ENCODE peak calls at places on chromosomes 7 and 10, in seven cellular contexts. One of them, this sample, is unnamed.

GRCh38 chr10:67607472-67607871 is 88.5 kb downstream of the CTNNA3 start:
- DNase-seq in GM18507: no peak
- DNase-seq in NCI-H1417: no peak
- DNase-seq in ELF-1: no peak
- DNase-seq in activated CD8-positive, alpha-beta T cell treated with anti-CD3 and anti-CD28 coated beads for 36 hours: peak; percentile 19
- DNase-seq in GM13976: no peak
- DNase-seq in fibroblast of lung: no peak
- DNase-seq in this sample: peak; percentile 13

GRCh38 chr7:85765698-85766298 is 578.9 kb upstream of the SEMA3D start:
- DNase-seq in GM18507: no peak
- DNase-seq in NCI-H1417: no peak
- DNase-seq in ELF-1: peak; percentile 8
- DNase-seq in activated CD8-positive, alpha-beta T cell treated with anti-CD3 and anti-CD28 coated beads for 36 hours: no peak
- DNase-seq in GM13976: no peak
- DNase-seq in fibroblast of lung: no peak
- DNase-seq in this sample: no peak

GRCh38 chr7:36945612-36946400 is 221.5 kb upstream of the AOAH start:
- DNase-seq in GM18507: no peak
- DNase-seq in NCI-H1417: peak; percentile 62
- DNase-seq in ELF-1: no peak
- DNase-seq in activated CD8-positive, alpha-beta T cell treated with anti-CD3 and anti-CD28 coated beads for 36 hours: no peak
- DNase-seq in GM13976: no peak
- DNase-seq in fibroblast of lung: no peak
- DNase-seq in this sample: no peak

GRCh38 chr10:72334196-72334831 is 20.4 kb downstream of the DNAJB12 start:
- DNase-seq in GM18507: no peak
- DNase-seq in NCI-H1417: peak; percentile 81
- DNase-seq in ELF-1: peak; percentile 84
- DNase-seq in activated CD8-positive, alpha-beta T cell treated with anti-CD3 and anti-CD28 coated beads for 36 hours: peak; percentile 42
- DNase-seq in GM13976: no peak
- DNase-seq in fibroblast of lung: peak; percentile 84
- DNase-seq in this sample: peak; percentile 50

GRCh38 chr7:27097686-27098492 is 2.1 kb upstream of the HOXA1 start:
- DNase-seq in GM18507: no peak
- DNase-seq in NCI-H1417: no peak
- DNase-seq in ELF-1: peak; percentile 69
- DNase-seq in activated CD8-positive, alpha-beta T cell treated with anti-CD3 and anti-CD28 coated beads for 36 hours: no peak
- DNase-seq in GM13976: no peak
- DNase-seq in fibroblast of lung: peak; percentile 53
- DNase-seq in this sample: peak; percentile 92

GRCh38 chr7:124765401-124766352 is at the start of gene GPR37:
- DNase-seq in GM18507: no peak
- DNase-seq in NCI-H1417: peak; percentile 55
- DNase-seq in ELF-1: peak; percentile 93
- DNase-seq in activated CD8-positive, alpha-beta T cell treated with anti-CD3 and anti-CD28 coated beads for 36 hours: peak; percentile 49
- DNase-seq in GM13976: peak; percentile 75
- DNase-seq in fibroblast of lung: peak; percentile 90
- DNase-seq in this sample: peak; percentile 90

GRCh38 chr10:124997791-124998623 is 56.1 kb downstream of the ZRANB1 start:
- DNase-seq in GM18507: no peak
- DNase-seq in NCI-H1417: no peak
- DNase-seq in ELF-1: no peak
- DNase-seq in activated CD8-positive, alpha-beta T cell treated with anti-CD3 and anti-CD28 coated beads for 36 hours: no peak
- DNase-seq in GM13976: peak; percentile 17
- DNase-seq in fibroblast of lung: no peak
- DNase-seq in this sample: peak; percentile 76

GRCh38 chr7:53306846-53307245 is 271.4 kb downstream of the POM121L12 start:
- DNase-seq in GM18507: no peak
- DNase-seq in NCI-H1417: no peak
- DNase-seq in ELF-1: no peak
- DNase-seq in activated CD8-positive, alpha-beta T cell treated with anti-CD3 and anti-CD28 coated beads for 36 hours: no peak
- DNase-seq in GM13976: no peak
- DNase-seq in fibroblast of lung: no peak
- DNase-seq in this sample: no peak

GRCh38 chr10:37225163-37225562 is 99.8 kb downstream of the ANKRD30A start:
- DNase-seq in GM18507: no peak
- DNase-seq in NCI-H1417: no peak
- DNase-seq in ELF-1: no peak
- DNase-seq in activated CD8-positive, alpha-beta T cell treated with anti-CD3 and anti-CD28 coated beads for 36 hours: no peak
- DNase-seq in GM13976: no peak
- DNase-seq in fibroblast of lung: no peak
- DNase-seq in this sample: no peak

GRCh38 chr7:768881-769504 is 41.9 kb upstream of the PRKAR1B start:
- DNase-seq in GM18507: no peak
- DNase-seq in NCI-H1417: no peak
- DNase-seq in ELF-1: peak; percentile 39
- DNase-seq in activated CD8-positive, alpha-beta T cell treated with anti-CD3 and anti-CD28 coated beads for 36 hours: peak; percentile 20
- DNase-seq in GM13976: no peak
- DNase-seq in fibroblast of lung: peak; percentile 67
- DNase-seq in this sample: peak; percentile 68

GRCh38 chr10:79311581-79312407 is 35.5 kb upstream of the PPIF start:
- DNase-seq in GM18507: no peak
- DNase-seq in NCI-H1417: no peak
- DNase-seq in ELF-1: no peak
- DNase-seq in activated CD8-positive, alpha-beta T cell treated with anti-CD3 and anti-CD28 coated beads for 36 hours: no peak
- DNase-seq in GM13976: no peak
- DNase-seq in fibroblast of lung: no peak
- DNase-seq in this sample: peak; percentile 75

GRCh38 chr7:102042016-102042656 is 224.7 kb downstream of the CUX1 start:
- DNase-seq in GM18507: no peak
- DNase-seq in NCI-H1417: no peak
- DNase-seq in ELF-1: no peak
- DNase-seq in activated CD8-positive, alpha-beta T cell treated with anti-CD3 and anti-CD28 coated beads for 36 hours: no peak
- DNase-seq in GM13976: no peak
- DNase-seq in fibroblast of lung: peak; percentile 18
- DNase-seq in this sample: peak; percentile 96

GRCh38 chr7:41183741-41184140 is 519.1 kb downstream of the INHBA start:
- DNase-seq in GM18507: no peak
- DNase-seq in NCI-H1417: no peak
- DNase-seq in ELF-1: no peak
- DNase-seq in activated CD8-positive, alpha-beta T cell treated with anti-CD3 and anti-CD28 coated beads for 36 hours: no peak
- DNase-seq in GM13976: no peak
- DNase-seq in fibroblast of lung: no peak
- DNase-seq in this sample: no peak

GRCh38 chr10:17425584-17426262 is 28.7 kb downstream of the ST8SIA6 start:
- DNase-seq in GM18507: no peak
- DNase-seq in NCI-H1417: no peak
- DNase-seq in ELF-1: no peak
- DNase-seq in activated CD8-positive, alpha-beta T cell treated with anti-CD3 and anti-CD28 coated beads for 36 hours: peak; percentile 46
- DNase-seq in GM13976: no peak
- DNase-seq in fibroblast of lung: no peak
- DNase-seq in this sample: no peak

GRCh38 chr10:69472544-69472943 is 21.3 kb downstream of the TSPAN15 start:
- DNase-seq in GM18507: no peak
- DNase-seq in NCI-H1417: no peak
- DNase-seq in ELF-1: no peak
- DNase-seq in activated CD8-positive, alpha-beta T cell treated with anti-CD3 and anti-CD28 coated beads for 36 hours: no peak
- DNase-seq in GM13976: no peak
- DNase-seq in fibroblast of lung: no peak
- DNase-seq in this sample: peak; percentile 85

GRCh38 chr10:111974325-111974724 is 209.2 kb downstream of the GPAM start:
- DNase-seq in GM18507: no peak
- DNase-seq in NCI-H1417: no peak
- DNase-seq in ELF-1: no peak
- DNase-seq in activated CD8-positive, alpha-beta T cell treated with anti-CD3 and anti-CD28 coated beads for 36 hours: no peak
- DNase-seq in GM13976: no peak
- DNase-seq in fibroblast of lung: no peak
- DNase-seq in this sample: no peak

GRCh38 chr7:5294169-5294987 is 11.6 kb downstream of the SLC29A4 start:
- DNase-seq in GM18507: no peak
- DNase-seq in NCI-H1417: no peak
- DNase-seq in ELF-1: no peak
- DNase-seq in activated CD8-positive, alpha-beta T cell treated with anti-CD3 and anti-CD28 coated beads for 36 hours: no peak
- DNase-seq in GM13976: no peak
- DNase-seq in fibroblast of lung: no peak
- DNase-seq in this sample: peak; percentile 82

GRCh38 chr7:123535517-123535916 is 1.1 kb upstream of the IQUB start:
- DNase-seq in GM18507: no peak
- DNase-seq in NCI-H1417: no peak
- DNase-seq in ELF-1: peak; percentile 13
- DNase-seq in activated CD8-positive, alpha-beta T cell treated with anti-CD3 and anti-CD28 coated beads for 36 hours: no peak
- DNase-seq in GM13976: no peak
- DNase-seq in fibroblast of lung: no peak
- DNase-seq in this sample: no peak

GRCh38 chr7:22579961-22580360 is 80.0 kb upstream of the STEAP1B start:
- DNase-seq in GM18507: no peak
- DNase-seq in NCI-H1417: no peak
- DNase-seq in ELF-1: no peak
- DNase-seq in activated CD8-positive, alpha-beta T cell treated with anti-CD3 and anti-CD28 coated beads for 36 hours: no peak
- DNase-seq in GM13976: no peak
- DNase-seq in fibroblast of lung: no peak
- DNase-seq in this sample: no peak

GRCh38 chr10:36759111-36759805 is 366.1 kb upstream of the ANKRD30A start:
- DNase-seq in GM18507: no peak
- DNase-seq in NCI-H1417: no peak
- DNase-seq in ELF-1: no peak
- DNase-seq in activated CD8-positive, alpha-beta T cell treated with anti-CD3 and anti-CD28 coated beads for 36 hours: no peak
- DNase-seq in GM13976: no peak
- DNase-seq in fibroblast of lung: peak; percentile 77
- DNase-seq in this sample: peak; percentile 93

GRCh38 chr10:25174461-25175230 is at the start of gene GPR158:
- DNase-seq in GM18507: peak; percentile 35
- DNase-seq in NCI-H1417: peak; percentile 83
- DNase-seq in ELF-1: peak; percentile 95
- DNase-seq in activated CD8-positive, alpha-beta T cell treated with anti-CD3 and anti-CD28 coated beads for 36 hours: peak; percentile 71
- DNase-seq in GM13976: peak; percentile 74
- DNase-seq in fibroblast of lung: peak; percentile 92
- DNase-seq in this sample: peak; percentile 99

GRCh38 chr7:2037805-2038635 is 194.7 kb downstream of the MAD1L1 start:
- DNase-seq in GM18507: no peak
- DNase-seq in NCI-H1417: no peak
- DNase-seq in ELF-1: no peak
- DNase-seq in activated CD8-positive, alpha-beta T cell treated with anti-CD3 and anti-CD28 coated beads for 36 hours: peak; percentile 37
- DNase-seq in GM13976: no peak
- DNase-seq in fibroblast of lung: peak; percentile 74
- DNase-seq in this sample: peak; percentile 23

GRCh38 chr10:74255800-74256422 is 104.9 kb downstream of the ADK start:
- DNase-seq in GM18507: no peak
- DNase-seq in NCI-H1417: no peak
- DNase-seq in ELF-1: no peak
- DNase-seq in activated CD8-positive, alpha-beta T cell treated with anti-CD3 and anti-CD28 coated beads for 36 hours: no peak
- DNase-seq in GM13976: no peak
- DNase-seq in fibroblast of lung: no peak
- DNase-seq in this sample: no peak

GRCh38 chr10:96263173-96263572 is 8.2 kb downstream of the BLNK start:
- DNase-seq in GM18507: no peak
- DNase-seq in NCI-H1417: no peak
- DNase-seq in ELF-1: no peak
- DNase-seq in activated CD8-positive, alpha-beta T cell treated with anti-CD3 and anti-CD28 coated beads for 36 hours: no peak
- DNase-seq in GM13976: no peak
- DNase-seq in fibroblast of lung: no peak
- DNase-seq in this sample: no peak

GRCh38 chr7:1665721-1666250 is 4.3 kb upstream of the ELFN1 start:
- DNase-seq in GM18507: no peak
- DNase-seq in NCI-H1417: peak; percentile 5
- DNase-seq in ELF-1: no peak
- DNase-seq in activated CD8-positive, alpha-beta T cell treated with anti-CD3 and anti-CD28 coated beads for 36 hours: peak; percentile 17
- DNase-seq in GM13976: peak; percentile 59
- DNase-seq in fibroblast of lung: no peak
- DNase-seq in this sample: peak; percentile 97

GRCh38 chr7:68562323-68562899 is 1035.9 kb upstream of the AUTS2 start:
- DNase-seq in GM18507: no peak
- DNase-seq in NCI-H1417: no peak
- DNase-seq in ELF-1: no peak
- DNase-seq in activated CD8-positive, alpha-beta T cell treated with anti-CD3 and anti-CD28 coated beads for 36 hours: no peak
- DNase-seq in GM13976: no peak
- DNase-seq in fibroblast of lung: no peak
- DNase-seq in this sample: no peak

GRCh38 chr7:135678612-135679575 is 16.6 kb downstream of the STMP1 start:
- DNase-seq in GM18507: no peak
- DNase-seq in NCI-H1417: no peak
- DNase-seq in ELF-1: no peak
- DNase-seq in activated CD8-positive, alpha-beta T cell treated with anti-CD3 and anti-CD28 coated beads for 36 hours: no peak
- DNase-seq in GM13976: no peak
- DNase-seq in fibroblast of lung: peak; percentile 53
- DNase-seq in this sample: no peak

GRCh38 chr10:13483951-13484350 is 44.9 kb downstream of the BEND7 start:
- DNase-seq in GM18507: peak; percentile 8
- DNase-seq in NCI-H1417: no peak
- DNase-seq in ELF-1: no peak
- DNase-seq in activated CD8-positive, alpha-beta T cell treated with anti-CD3 and anti-CD28 coated beads for 36 hours: peak; percentile 3
- DNase-seq in GM13976: no peak
- DNase-seq in fibroblast of lung: no peak
- DNase-seq in this sample: no peak

GRCh38 chr7:121084256-121084655 is 95.7 kb downstream of the CPED1 start:
- DNase-seq in GM18507: no peak
- DNase-seq in NCI-H1417: no peak
- DNase-seq in ELF-1: no peak
- DNase-seq in activated CD8-positive, alpha-beta T cell treated with anti-CD3 and anti-CD28 coated beads for 36 hours: no peak
- DNase-seq in GM13976: no peak
- DNase-seq in fibroblast of lung: peak; percentile 42
- DNase-seq in this sample: no peak

GRCh38 chr10:130236711-130237110 is 100.5 kb downstream of the GLRX3 start:
- DNase-seq in GM18507: no peak
- DNase-seq in NCI-H1417: no peak
- DNase-seq in ELF-1: no peak
- DNase-seq in activated CD8-positive, alpha-beta T cell treated with anti-CD3 and anti-CD28 coated beads for 36 hours: no peak
- DNase-seq in GM13976: no peak
- DNase-seq in fibroblast of lung: no peak
- DNase-seq in this sample: no peak

GRCh38 chr10:117166420-117167345 is 28.6 kb upstream of the VAX1 start:
- DNase-seq in GM18507: no peak
- DNase-seq in NCI-H1417: no peak
- DNase-seq in ELF-1: peak; percentile 8
- DNase-seq in activated CD8-positive, alpha-beta T cell treated with anti-CD3 and anti-CD28 coated beads for 36 hours: peak; percentile 24
- DNase-seq in GM13976: peak; percentile 35
- DNase-seq in fibroblast of lung: no peak
- DNase-seq in this sample: peak; percentile 71

GRCh38 chr10:30999084-30999712 is 32.5 kb downstream of the ZNF438 start:
- DNase-seq in GM18507: no peak
- DNase-seq in NCI-H1417: no peak
- DNase-seq in ELF-1: no peak
- DNase-seq in activated CD8-positive, alpha-beta T cell treated with anti-CD3 and anti-CD28 coated beads for 36 hours: peak; percentile 10
- DNase-seq in GM13976: no peak
- DNase-seq in fibroblast of lung: peak; percentile 77
- DNase-seq in this sample: peak; percentile 61

GRCh38 chr7:22137026-22137425 is 191.3 kb upstream of the CDCA7L start:
- DNase-seq in GM18507: no peak
- DNase-seq in NCI-H1417: no peak
- DNase-seq in ELF-1: no peak
- DNase-seq in activated CD8-positive, alpha-beta T cell treated with anti-CD3 and anti-CD28 coated beads for 36 hours: no peak
- DNase-seq in GM13976: no peak
- DNase-seq in fibroblast of lung: no peak
- DNase-seq in this sample: no peak

GRCh38 chr7:32479574-32480200 is 10.5 kb downstream of the LSM5 start:
- DNase-seq in GM18507: no peak
- DNase-seq in NCI-H1417: peak; percentile 57
- DNase-seq in ELF-1: peak; percentile 43
- DNase-seq in activated CD8-positive, alpha-beta T cell treated with anti-CD3 and anti-CD28 coated beads for 36 hours: peak; percentile 55
- DNase-seq in GM13976: peak; percentile 52
- DNase-seq in fibroblast of lung: peak; percentile 67
- DNase-seq in this sample: peak; percentile 71

GRCh38 chr7:1532456-1533254 is 2.2 kb downstream of the MAFK start:
- DNase-seq in GM18507: no peak
- DNase-seq in NCI-H1417: no peak
- DNase-seq in ELF-1: peak; percentile 32
- DNase-seq in activated CD8-positive, alpha-beta T cell treated with anti-CD3 and anti-CD28 coated beads for 36 hours: peak; percentile 74
- DNase-seq in GM13976: no peak
- DNase-seq in fibroblast of lung: peak; percentile 95
- DNase-seq in this sample: peak; percentile 99

GRCh38 chr7:147088916-147089315 is 972.3 kb downstream of the CNTNAP2 start:
- DNase-seq in GM18507: no peak
- DNase-seq in NCI-H1417: peak; percentile 45
- DNase-seq in ELF-1: no peak
- DNase-seq in activated CD8-positive, alpha-beta T cell treated with anti-CD3 and anti-CD28 coated beads for 36 hours: no peak
- DNase-seq in GM13976: no peak
- DNase-seq in fibroblast of lung: no peak
- DNase-seq in this sample: peak; percentile 70

GRCh38 chr10:44466236-44466635 is 81.3 kb upstream of the CXCL12 start:
- DNase-seq in GM18507: no peak
- DNase-seq in NCI-H1417: no peak
- DNase-seq in ELF-1: no peak
- DNase-seq in activated CD8-positive, alpha-beta T cell treated with anti-CD3 and anti-CD28 coated beads for 36 hours: no peak
- DNase-seq in GM13976: no peak
- DNase-seq in fibroblast of lung: no peak
- DNase-seq in this sample: peak; percentile 85

GRCh38 chr7:106392565-106392964 is 107.8 kb upstream of the NAMPT start:
- DNase-seq in GM18507: no peak
- DNase-seq in NCI-H1417: no peak
- DNase-seq in ELF-1: no peak
- DNase-seq in activated CD8-positive, alpha-beta T cell treated with anti-CD3 and anti-CD28 coated beads for 36 hours: no peak
- DNase-seq in GM13976: no peak
- DNase-seq in fibroblast of lung: no peak
- DNase-seq in this sample: no peak

This sample was measured in osteoblast.